ENCODE peak calls at places on chromosomes 7 and 10, in ten cellular contexts. S, Q, V, J, N, K, E, B, F and R are unnamed samples.
A peak's percentile ranks its signal among the peaks of the same experiment; 100 is the strongest.

GRCh38 chr10:59082249-59082648 is 94.2 kb upstream of the PHYHIPL start:
- ATAC-seq in E (no peak), S (no peak), B (no peak), K (no peak), F (no peak), J (no peak), V (no peak), Q (no peak), N (no peak), R (peak; percentile 26)

GRCh38 chr7:37097983-37098382 is 350.7 kb downstream of the ELMO1 start:
- ATAC-seq in E (no peak), V (no peak), F (no peak), Q (no peak), J (no peak), N (no peak), K (no peak), S (no peak), B (no peak), R (no peak)

GRCh38 chr10:29427667-29428066 is 138.8 kb downstream of the LYZL1 start:
- ATAC-seq in N (no peak), V (no peak), S (no peak), J (no peak), E (no peak), K (no peak), F (peak; percentile 65), Q (no peak), B (no peak), R (no peak)

GRCh38 chr10:95663496-95663895 is 7.0 kb upstream of the ALDH18A1 start:
- ATAC-seq in B (no peak), F (no peak), N (no peak), Q (peak; percentile 71), E (no peak), J (no peak), K (no peak), V (no peak), S (no peak), R (no peak)

GRCh38 chr7:74225400-74225799 is 15.6 kb downstream of the LAT2 start:
- ATAC-seq in V (no peak), F (no peak), E (no peak), J (no peak), K (no peak), B (no peak), S (no peak), Q (no peak), N (no peak), R (no peak)

GRCh38 chr10:96921655-96922054 is 89.6 kb downstream of the LCOR start:
- ATAC-seq in F (no peak), J (no peak), S (no peak), N (no peak), K (no peak), V (no peak), B (no peak), E (no peak), Q (peak; percentile 36), R (no peak)

GRCh38 chr10:49612513-49613159 is 1.2 kb upstream of the CHAT start:
- ATAC-seq in N (peak; percentile 85), B (no peak), E (no peak), S (no peak), F (no peak), J (no peak), Q (no peak), K (no peak), V (no peak), R (no peak)

GRCh38 chr10:63204667-63205391 is 71.7 kb downstream of the NRBF2 start:
- ATAC-seq in Q (no peak), J (no peak), E (peak; percentile 44), V (no peak), K (no peak), B (no peak), F (no peak), N (no peak), S (no peak), R (no peak)

GRCh38 chr7:29126804-29127203 is 19.5 kb downstream of the CPVL start:
- ATAC-seq in J (no peak), S (no peak), K (no peak), V (no peak), N (no peak), Q (no peak), F (no peak), B (no peak), E (no peak), R (peak; percentile 53)

GRCh38 chr7:29033584-29033983 is 75.5 kb upstream of the TRIL start:
- ATAC-seq in V (no peak), F (no peak), Q (no peak), E (no peak), K (peak; percentile 43), N (no peak), B (no peak), J (no peak), S (no peak), R (no peak)